ENCODE peak calls at places on chromosome 13, in nine cellular contexts. Q is MM.1S; W is CD4-positive, alpha-beta T cell; A is cardiac muscle cell; P is sigmoid colon; U is adrenal gland; D is tibial artery; N is GM23248; F is substantia nigra. L is an unnamed sample.

GRCh38 chr13:100707818-100708740 is 33.5 kb upstream of the TMTC4 start:
- DNase-seq in Q (no peak), W (no peak), A (no peak), P (no peak), U (no peak), D (no peak), N (no peak), F (no peak), L (no peak)

GRCh38 chr13:111845621-111846351 is 221.2 kb upstream of the SOX1 start:
- DNase-seq in Q (no peak), W (no peak), A (no peak), P (no peak), U (no peak), D (peak; percentile 35), N (no peak), F (no peak), L (no peak)

GRCh38 chr13:93505104-93505952 is 278.7 kb downstream of the GPC6 start:
- DNase-seq in Q (no peak), W (no peak), A (peak; percentile 36), P (no peak), U (no peak), D (no peak), N (peak; percentile 57), F (no peak), L (no peak)

GRCh38 chr13:49238621-49239020 is 9.1 kb upstream of the CDADC1 start:
- DNase-seq in Q (no peak), W (no peak), A (no peak), P (no peak), U (no peak), D (no peak), N (no peak), F (no peak), L (no peak)

GRCh38 chr13:65638572-65639168 is 1591.5 kb downstream of the PCDH9 start:
- DNase-seq in Q (peak; percentile 49), W (no peak), A (peak; percentile 55), P (no peak), U (peak; percentile 23), D (no peak), N (peak; percentile 48), F (no peak), L (no peak)

GRCh38 chr13:51222510-51223283 is 499 bp downstream of the FAM124A start:
- DNase-seq in Q (no peak), W (no peak), A (peak; percentile 35), P (no peak), U (no peak), D (no peak), N (peak; percentile 23), F (no peak), L (no peak)

GRCh38 chr13:95603887-95604533 is 40.5 kb downstream of the DZIP1 start:
- DNase-seq in Q (no peak), W (no peak), A (no peak), P (no peak), U (peak; percentile 69), D (no peak), N (peak; percentile 10), F (no peak), L (no peak)

GRCh38 chr13:113041293-113041690 is 64.3 kb upstream of the F7 start:
- DNase-seq in Q (no peak), W (no peak), A (no peak), P (no peak), U (no peak), D (no peak), N (no peak), F (peak; percentile 84), L (no peak)

GRCh38 chr13:24161980-24162517 is 1.5 kb downstream of the SPATA13 start:
- DNase-seq in Q (no peak), W (no peak), A (no peak), P (no peak), U (no peak), D (no peak), N (no peak), F (no peak), L (no peak)

DNA sequence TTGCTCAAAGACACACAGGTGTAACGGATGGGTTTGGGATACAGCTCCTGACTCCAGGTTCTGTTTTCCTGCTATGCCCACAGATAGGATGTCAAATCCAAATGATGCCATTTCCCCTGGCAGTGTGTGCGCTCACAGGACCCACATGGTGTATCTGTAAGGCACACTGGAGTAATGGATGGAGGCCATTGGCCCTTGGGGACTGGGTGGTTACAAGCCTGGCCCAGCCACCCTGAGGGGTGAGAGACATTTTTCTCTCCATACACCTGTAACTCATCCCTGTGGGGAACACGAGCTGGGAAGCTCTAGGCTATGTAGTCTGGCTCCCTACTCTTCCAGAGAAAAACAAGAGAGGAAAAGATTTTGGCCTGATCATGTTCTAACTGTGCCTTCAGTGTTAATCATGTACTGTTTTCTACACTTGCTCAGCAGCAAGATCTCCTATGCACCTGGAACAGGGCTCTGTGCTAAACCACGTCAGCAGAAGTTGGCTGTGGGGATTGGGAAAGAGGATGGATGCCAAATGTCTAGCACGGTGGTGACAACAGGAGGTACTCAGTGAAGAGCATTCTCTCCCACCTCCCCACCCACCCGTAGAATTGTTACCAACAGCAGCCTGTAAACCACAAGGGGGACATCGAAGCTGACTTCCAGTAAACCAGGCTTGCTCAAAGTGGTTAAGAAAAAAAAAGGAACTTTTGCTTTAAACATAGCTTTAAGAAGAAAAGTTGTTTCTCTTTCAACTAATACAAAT is 237.0 kb downstream of the LACC1 start:
- DNase-seq in Q (no peak), W (no peak), A (peak; percentile 28), P (no peak), U (no peak), D (no peak), N (no peak), F (no peak), L (no peak)
- H3K27ac ChIP-seq in Q (peak overlapping the region; percentile 27), W (no peak overlapping the region), A (peak overlapping the region; percentile 63), P (no peak overlapping the region), U (no peak overlapping the region), D (peak overlapping the region; percentile 59), N (no peak overlapping the region), F (no peak overlapping the region), L (peak overlapping the region; percentile 33)

GRCh38 chr13:26476111-26476743 is 81.3 kb upstream of the WASF3 start:
- DNase-seq in Q (no peak), W (no peak), A (no peak), P (no peak), U (no peak), D (no peak), N (peak; percentile 75), F (no peak), L (no peak)
- H3K27ac ChIP-seq in Q (no peak overlapping the region), W (no peak overlapping the region), A (no peak overlapping the region), P (peak overlapping the region; percentile 81), U (peak overlapping the region; percentile 27), D (peak overlapping the region; percentile 75), N (peak overlapping the region; percentile 53), F (no peak overlapping the region), L (no peak overlapping the region)

DNA sequence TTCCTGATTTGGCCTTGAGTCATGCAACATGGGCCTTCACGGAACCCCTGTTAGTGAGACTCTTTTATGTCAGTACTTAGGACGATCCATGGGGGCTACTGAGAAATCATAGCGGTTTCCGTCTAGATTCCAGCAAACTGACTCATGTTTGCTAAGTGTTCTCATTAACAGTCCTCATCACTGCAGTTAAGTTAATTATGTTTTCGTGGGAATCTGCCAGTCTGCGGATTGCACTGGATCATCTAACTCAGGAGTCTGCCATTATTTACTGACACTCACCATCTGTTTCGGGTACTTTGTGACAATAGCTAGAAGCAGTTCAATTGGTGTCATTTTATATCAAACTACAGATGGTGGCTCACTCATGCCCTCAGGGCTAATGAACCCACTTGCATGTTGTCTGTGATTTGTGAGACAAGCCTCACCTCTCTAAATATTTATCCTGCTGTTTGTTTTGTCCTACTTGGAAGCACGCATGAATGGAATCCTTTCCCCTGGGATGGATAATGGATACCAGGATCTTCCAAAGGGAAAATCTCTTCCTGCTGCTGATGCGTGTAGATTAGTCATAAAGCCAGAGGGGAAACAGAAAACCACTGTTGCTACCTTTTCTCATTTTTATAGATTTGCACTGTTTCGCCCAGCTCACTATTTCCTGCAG is 61.8 kb downstream of the RAB20 start:
- DNase-seq in Q (no peak), W (no peak), A (no peak), P (no peak), U (no peak), D (no peak), N (no peak), F (no peak), L (no peak)
- H3K27ac ChIP-seq in Q (no peak overlapping the region), W (no peak overlapping the region), A (no peak overlapping the region), P (peak overlapping the region; percentile 10), U (no peak overlapping the region), D (peak overlapping the region; percentile 25), N (no peak overlapping the region), F (no peak overlapping the region), L (no peak overlapping the region)

GRCh38 chr13:33263976-33264619 is 21.5 kb downstream of the STARD13 start:
- DNase-seq in Q (no peak), W (no peak), A (no peak), P (no peak), U (no peak), D (no peak), N (peak; percentile 31), F (no peak), L (no peak)

GRCh38 chr13:33262554-33262953 is 23.0 kb downstream of the STARD13 start:
- DNase-seq in Q (no peak), W (no peak), A (no peak), P (no peak), U (no peak), D (no peak), N (no peak), F (no peak), L (no peak)

GRCh38 chr13:33264620-33264978 is 21.0 kb downstream of the STARD13 start:
- DNase-seq in Q (no peak), W (no peak), A (no peak), P (no peak), U (peak; percentile 60), D (no peak), N (no peak), F (no peak), L (no peak)

GRCh38 chr13:33262997-33263396 is 22.6 kb downstream of the STARD13 start:
- DNase-seq in Q (no peak), W (no peak), A (no peak), P (no peak), U (no peak), D (no peak), N (no peak), F (no peak), L (no peak)

GRCh38 chr13:33263484-33263883 is 22.1 kb downstream of the STARD13 start:
- DNase-seq in Q (no peak), W (no peak), A (no peak), P (no peak), U (no peak), D (no peak), N (no peak), F (no peak), L (no peak)
- H3K27ac ChIP-seq in Q (no peak overlapping the region), W (no peak overlapping the region), A (no peak overlapping the region), P (peak overlapping the region; percentile 80), U (no peak overlapping the region), D (no peak overlapping the region), N (no peak overlapping the region), F (peak overlapping the region; percentile 90), L (no peak overlapping the region)

DNA sequence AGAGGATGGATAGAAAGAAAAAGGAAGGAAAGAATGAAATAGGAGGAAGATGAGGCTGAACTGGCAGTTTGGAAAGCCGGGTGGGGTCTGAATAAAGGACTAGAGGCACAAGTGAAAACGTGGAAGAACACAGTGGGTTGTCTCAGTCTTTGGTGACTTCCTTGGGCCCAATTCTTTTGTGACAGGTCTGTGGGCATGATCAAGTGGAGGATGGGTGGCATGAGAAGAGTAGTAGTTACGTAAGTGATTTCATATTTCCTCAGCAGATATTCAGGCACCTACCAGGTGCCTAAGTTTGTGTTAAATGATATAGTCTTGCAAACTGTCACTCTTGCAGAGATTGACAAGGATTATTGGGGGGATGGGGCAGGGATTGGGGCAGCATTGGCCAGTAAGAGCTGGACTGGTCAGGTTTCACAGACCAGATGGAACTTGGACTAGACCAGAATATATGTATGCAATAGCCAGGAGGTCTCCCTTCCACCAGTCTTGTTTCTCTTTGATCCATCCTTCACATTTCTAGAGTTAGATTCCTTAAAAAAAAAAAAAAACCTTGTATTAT is 2.7 kb downstream of the TPP2 start:
- DNase-seq in Q (no peak), W (no peak), A (no peak), P (no peak), U (no peak), D (no peak), N (no peak), F (no peak), L (no peak)
- H3K27ac ChIP-seq in Q (no peak overlapping the region), W (no peak overlapping the region), A (no peak overlapping the region), P (no peak overlapping the region), U (no peak overlapping the region), D (no peak overlapping the region), N (no peak overlapping the region), F (no peak overlapping the region), L (no peak overlapping the region)